ENCODE peak calls at places on chromosomes 13 and 19, in ten cellular contexts. J is AG04449; E is endothelial cell of umbilical vein; Q is IMR-90; V is CD4-positive, alpha-beta T cell; P is tibial nerve; S is CD8-positive, alpha-beta T cell; M is ascending aorta; N is neural progenitor cell; D is choroid plexus epithelial cell. B is an unnamed sample.

GRCh38 chr19:28426902-28427232 is 786.1 kb downstream of the UQCRFS1 start:
- DNase-seq in J (no peak), E (no peak), Q (no peak), V (no peak), P (no peak), S (no peak), M (no peak), N (peak; percentile 16), D (peak; percentile 68), B (no peak)

GRCh38 chr13:23934481-23934880 is 37.2 kb upstream of the C1QTNF9B start:
- DNase-seq in J (no peak), E (no peak), Q (peak; percentile 18), V (no peak), P (no peak), S (no peak), M (no peak), N (no peak), D (peak; percentile 84), B (no peak)

GRCh38 chr19:48090281-48090802 is 20.3 kb downstream of the PLA2G4C start:
- DNase-seq in J (no peak), E (no peak), Q (no peak), V (no peak), P (no peak), S (no peak), M (no peak), N (no peak), D (no peak), B (no peak)

GRCh38 chr13:41558781-41559560 is 101.6 kb downstream of the RGCC start:
- DNase-seq in J (no peak), E (no peak), Q (no peak), V (no peak), P (no peak), S (no peak), M (no peak), N (no peak), D (no peak), B (no peak)

GRCh38 chr13:46743191-46743590 is 53.8 kb downstream of the ESD start:
- DNase-seq in J (no peak), E (no peak), Q (peak; percentile 31), V (no peak), P (no peak), S (no peak), M (no peak), N (no peak), D (peak; percentile 67), B (no peak)

GRCh38 chr13:105991131-105991530 is 544.3 kb downstream of the EFNB2 start:
- DNase-seq in J (no peak), E (no peak), Q (no peak), V (no peak), P (no peak), S (no peak), M (no peak), N (no peak), D (no peak), B (no peak)

GRCh38 chr19:45051929-45052579 is 13.2 kb downstream of the CLASRP start:
- DNase-seq in J (no peak), E (no peak), Q (no peak), V (no peak), P (no peak), S (no peak), M (no peak), N (no peak), D (no peak), B (no peak)

GRCh38 chr19:35468637-35469036 is 20.6 kb downstream of the FFAR2 start:
- DNase-seq in J (peak; percentile 2), E (no peak), Q (no peak), V (peak; percentile 55), P (no peak), S (peak; percentile 64), M (no peak), N (peak; percentile 59), D (peak; percentile 71), B (no peak)

GRCh38 chr19:45100797-45101196 is 7.8 kb downstream of the PPP1R37 start:
- DNase-seq in J (no peak), E (no peak), Q (peak; percentile 69), V (no peak), P (no peak), S (no peak), M (no peak), N (no peak), D (peak; percentile 70), B (no peak)

GRCh38 chr19:18208098-18208951 is 4.5 kb upstream of the RAB3A start:
- DNase-seq in J (no peak), E (peak; percentile 29), Q (peak; percentile 94), V (peak; percentile 49), P (no peak), S (peak; percentile 62), M (no peak), N (peak; percentile 57), D (peak; percentile 49), B (peak; percentile 37)

GRCh38 chr19:35119091-35119490 is 3.5 kb downstream of the FXYD3 start:
- DNase-seq in J (no peak), E (no peak), Q (no peak), V (no peak), P (no peak), S (no peak), M (no peak), N (no peak), D (no peak), B (no peak)

GRCh38 chr13:110620596-110620995 is 5.3 kb downstream of the NAXD start:
- DNase-seq in J (no peak), E (no peak), Q (no peak), V (no peak), P (no peak), S (no peak), M (no peak), N (no peak), D (no peak), B (no peak)

GRCh38 chr13:44843403-44843802 is 145.9 kb downstream of the NUFIP1 start:
- DNase-seq in J (no peak), E (no peak), Q (peak; percentile 34), V (no peak), P (no peak), S (no peak), M (no peak), N (no peak), D (peak; percentile 44), B (no peak)

GRCh38 chr13:34011552-34012085 is 193.7 kb downstream of the RFC3 start:
- DNase-seq in J (no peak), E (no peak), Q (no peak), V (no peak), P (no peak), S (no peak), M (no peak), N (peak; percentile 12), D (no peak), B (no peak)

GRCh38 chr19:35246466-35247096 is 2.2 kb upstream of the LSR start:
- DNase-seq in J (no peak), E (no peak), Q (no peak), V (no peak), P (no peak), S (no peak), M (no peak), N (no peak), D (no peak), B (no peak)

GRCh38 chr19:56983148-56983547 is 136.6 kb upstream of the USP29 start:
- DNase-seq in J (no peak), E (no peak), Q (no peak), V (no peak), P (no peak), S (no peak), M (no peak), N (no peak), D (no peak), B (no peak)
- TF ChIP-seq CTCF in J (no peak), E (no peak), Q (no peak), V (no peak), P (no peak), S (no peak), M (no peak), N (no peak), D (no peak), B (no peak)

GRCh38 chr13:98482476-98483444 is 94.1 kb downstream of the STK24 start:
- DNase-seq in J (no peak), E (peak; percentile 87), Q (peak; percentile 74), V (no peak), P (peak; percentile 61), S (no peak), M (no peak), N (peak; percentile 45), D (peak; percentile 73), B (no peak)
- TF ChIP-seq CTCF in J (peak; percentile 16), E (no peak), Q (peak; percentile 18), V (no peak), P (no peak), S (no peak), M (no peak), N (peak; percentile 46), D (peak; percentile 44), B (no peak)

DNA sequence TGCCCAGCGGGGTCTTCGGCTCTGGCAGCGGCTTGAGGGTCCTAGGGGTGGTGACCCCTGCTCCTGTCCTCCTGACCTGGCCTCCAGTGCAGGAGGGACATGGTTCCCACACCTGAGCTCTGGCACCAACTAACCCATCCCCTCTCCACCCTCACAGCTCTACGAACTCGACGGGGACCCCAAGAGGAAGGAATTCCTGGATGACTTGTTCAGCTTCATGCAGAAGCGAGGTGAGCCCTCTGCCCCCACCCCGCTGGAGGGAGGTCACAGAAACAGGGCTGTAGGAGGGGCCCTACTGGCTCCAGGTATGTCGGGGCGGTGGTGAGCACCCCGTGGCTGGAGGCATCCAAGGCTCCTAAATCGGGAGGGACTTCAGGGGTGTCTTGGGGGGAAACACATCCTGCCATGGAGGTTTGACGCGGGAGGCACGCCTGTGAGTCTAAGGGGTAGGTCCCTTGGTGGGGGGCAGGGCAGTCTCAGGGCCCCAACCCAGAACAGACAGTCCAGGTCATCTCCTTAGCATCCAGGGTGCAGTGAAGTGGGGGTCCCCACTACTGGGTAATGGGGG is 24.1 kb upstream of the WDR18 start:
- DNase-seq in J (no peak), E (no peak), Q (no peak), V (no peak), P (no peak), S (no peak), M (no peak), N (peak; percentile 41), D (no peak), B (no peak)
- TF ChIP-seq CTCF in J (no peak), E (no peak), Q (no peak), V (no peak), P (no peak), S (no peak), M (no peak), N (peak; percentile 25), D (no peak), B (no peak)

GRCh38 chr19:50897612-50898011 is 13.6 kb downstream of the KLK4 start:
- DNase-seq in J (no peak), E (no peak), Q (no peak), V (no peak), P (no peak), S (no peak), M (no peak), N (no peak), D (no peak), B (no peak)
- TF ChIP-seq CTCF in J (no peak), E (no peak), Q (no peak), V (no peak), P (no peak), S (no peak), M (no peak), N (no peak), D (no peak), B (no peak)

GRCh38 chr19:57664269-57665127 is 4.2 kb upstream of the ZSCAN4 start:
- DNase-seq in J (no peak), E (peak; percentile 46), Q (peak; percentile 31), V (no peak), P (no peak), S (peak; percentile 4), M (peak; percentile 61), N (peak; percentile 83), D (peak; percentile 54), B (no peak)
- TF ChIP-seq CTCF in J (no peak), E (no peak), Q (no peak), V (no peak), P (no peak), S (no peak), M (no peak), N (no peak), D (no peak), B (no peak)